ENCODE peak calls at places on chromosomes 11 and 22, in five cellular contexts. One of them, this sample, is unnamed.

GRCh38 chr11:79648766-79649545 is 208.1 kb upstream of the TENM4 start:
- DNase-seq in astrocyte: no peak
- DNase-seq in neural progenitor cell: no peak
- DNase-seq in neuronal stem cell: no peak
- DNase-seq in colonic mucosa: no peak
- DNase-seq in this sample: no peak

GRCh38 chr11:10459029-10459970 is 4.2 kb downstream of the AMPD3 start:
- DNase-seq in neural progenitor cell: no peak
- DNase-seq in colonic mucosa: no peak
- DNase-seq in neuronal stem cell: no peak
- DNase-seq in astrocyte: no peak
- DNase-seq in this sample: no peak

GRCh38 chr22:44181033-44181911 is 547 bp downstream of the PARVG start:
- DNase-seq in astrocyte: peak
- DNase-seq in colonic mucosa: peak
- DNase-seq in neuronal stem cell: no peak
- DNase-seq in neural progenitor cell: no peak
- DNase-seq in this sample: no peak

GRCh38 chr11:95081412-95081811 is 8.2 kb upstream of the ENDOD1 start:
- DNase-seq in astrocyte: no peak
- DNase-seq in colonic mucosa: no peak
- DNase-seq in neuronal stem cell: no peak
- DNase-seq in neural progenitor cell: peak
- DNase-seq in this sample: no peak

GRCh38 chr22:22185217-22185616 is 59.4 kb upstream of the VPREB1 start:
- DNase-seq in neural progenitor cell: no peak
- DNase-seq in colonic mucosa: no peak
- DNase-seq in neuronal stem cell: no peak
- DNase-seq in astrocyte: no peak
- DNase-seq in this sample: no peak

GRCh38 chr11:34356918-34357645 is 728 bp downstream of the ABTB2 start:
- DNase-seq in astrocyte: peak
- DNase-seq in neuronal stem cell: peak
- DNase-seq in colonic mucosa: peak
- DNase-seq in neural progenitor cell: peak
- DNase-seq in this sample: no peak

GRCh38 chr11:125517116-125517804 is 21.2 kb upstream of the FEZ1 start:
- DNase-seq in neural progenitor cell: peak
- DNase-seq in neuronal stem cell: peak
- DNase-seq in astrocyte: peak
- DNase-seq in colonic mucosa: no peak
- DNase-seq in this sample: no peak

GRCh38 chr11:96827164-96827563 is 437.4 kb downstream of the JRKL start:
- DNase-seq in neural progenitor cell: peak
- DNase-seq in astrocyte: peak
- DNase-seq in neuronal stem cell: peak
- DNase-seq in colonic mucosa: no peak
- DNase-seq in this sample: no peak

GRCh38 chr22:32080904-32081303 is 37.8 kb downstream of the SLC5A1 start:
- DNase-seq in colonic mucosa: peak
- DNase-seq in neural progenitor cell: peak
- DNase-seq in neuronal stem cell: peak
- DNase-seq in astrocyte: peak
- DNase-seq in this sample: peak

GRCh38 chr11:83472328-83472727 is 186.2 kb upstream of the CCDC90B start:
- DNase-seq in astrocyte: no peak
- DNase-seq in neural progenitor cell: no peak
- DNase-seq in colonic mucosa: no peak
- DNase-seq in neuronal stem cell: no peak
- DNase-seq in this sample: no peak

GRCh38 chr11:67165595-67165994 is 46.5 kb downstream of the KDM2A start:
- DNase-seq in colonic mucosa: no peak
- DNase-seq in neuronal stem cell: no peak
- DNase-seq in astrocyte: no peak
- DNase-seq in neural progenitor cell: no peak
- DNase-seq in this sample: no peak

GRCh38 chr11:32792948-32793475 is 1.4 kb downstream of the CCDC73 start:
- DNase-seq in neuronal stem cell: peak
- DNase-seq in astrocyte: peak
- DNase-seq in neural progenitor cell: peak
- DNase-seq in colonic mucosa: peak
- DNase-seq in this sample: no peak

GRCh38 chr22:50010676-50011446 is 1.7 kb downstream of the IL17REL start:
- DNase-seq in neural progenitor cell: no peak
- DNase-seq in neuronal stem cell: no peak
- DNase-seq in colonic mucosa: no peak
- DNase-seq in astrocyte: no peak
- DNase-seq in this sample: no peak

GRCh38 chr11:119888119-119888518 is 159.1 kb upstream of the NECTIN1 start:
- DNase-seq in neural progenitor cell: no peak
- DNase-seq in colonic mucosa: no peak
- DNase-seq in neuronal stem cell: no peak
- DNase-seq in astrocyte: no peak
- DNase-seq in this sample: no peak

GRCh38 chr11:110356769-110357671 is 60.6 kb upstream of the RDX start:
- DNase-seq in neural progenitor cell: no peak
- DNase-seq in colonic mucosa: no peak
- DNase-seq in astrocyte: peak
- DNase-seq in neuronal stem cell: no peak
- DNase-seq in this sample: no peak

GRCh38 chr22:39234157-39234793 is 10.5 kb downstream of the PDGFB start:
- DNase-seq in colonic mucosa: no peak
- DNase-seq in astrocyte: peak
- DNase-seq in neural progenitor cell: peak
- DNase-seq in neuronal stem cell: peak
- DNase-seq in this sample: no peak

GRCh38 chr11:84471501-84471900 is 1155.6 kb downstream of the DLG2 start:
- DNase-seq in astrocyte: no peak
- DNase-seq in colonic mucosa: no peak
- DNase-seq in neural progenitor cell: peak
- DNase-seq in neuronal stem cell: no peak
- DNase-seq in this sample: no peak

GRCh38 chr22:30868663-30869385 is 99.8 kb downstream of the MORC2 start:
- DNase-seq in neural progenitor cell: no peak
- DNase-seq in colonic mucosa: no peak
- DNase-seq in neuronal stem cell: no peak
- DNase-seq in astrocyte: peak
- DNase-seq in this sample: no peak

GRCh38 chr22:42323971-42324370 is 53.5 kb upstream of the TCF20 start:
- DNase-seq in neural progenitor cell: no peak
- DNase-seq in colonic mucosa: no peak
- DNase-seq in neuronal stem cell: no peak
- DNase-seq in astrocyte: no peak
- DNase-seq in this sample: no peak

GRCh38 chr11:120618399-120618798 is 106.9 kb downstream of the GRIK4 start:
- DNase-seq in neural progenitor cell: no peak
- DNase-seq in astrocyte: no peak
- DNase-seq in neuronal stem cell: no peak
- DNase-seq in colonic mucosa: no peak
- DNase-seq in this sample: no peak

GRCh38 chr22:50044485-50045143 is 13.5 kb downstream of the TTLL8 start:
- DNase-seq in colonic mucosa: no peak
- DNase-seq in astrocyte: no peak
- DNase-seq in neural progenitor cell: no peak
- DNase-seq in neuronal stem cell: no peak
- DNase-seq in this sample: no peak

GRCh38 chr11:63537293-63538101 is 889 bp downstream of the PLAAT4 start:
- DNase-seq in neural progenitor cell: no peak
- DNase-seq in astrocyte: peak
- DNase-seq in neuronal stem cell: no peak
- DNase-seq in colonic mucosa: no peak
- DNase-seq in this sample: no peak

GRCh38 chr11:125465701-125466100 is 30.4 kb downstream of the FEZ1 start:
- DNase-seq in colonic mucosa: no peak
- DNase-seq in neural progenitor cell: no peak
- DNase-seq in astrocyte: no peak
- DNase-seq in neuronal stem cell: no peak
- DNase-seq in this sample: no peak

GRCh38 chr11:123549901-123550619 is 104.4 kb downstream of the SCN3B start:
- DNase-seq in neuronal stem cell: no peak
- DNase-seq in astrocyte: peak
- DNase-seq in neural progenitor cell: no peak
- DNase-seq in colonic mucosa: no peak
- DNase-seq in this sample: no peak

GRCh38 chr22:37254867-37255233 is 10.8 kb upstream of the RAC2 start:
- DNase-seq in neuronal stem cell: no peak
- DNase-seq in astrocyte: peak
- DNase-seq in colonic mucosa: no peak
- DNase-seq in neural progenitor cell: no peak
- DNase-seq in this sample: no peak
- H3K9ac ChIP-seq in neuronal stem cell: no peak
- H3K9ac ChIP-seq in astrocyte: no peak
- H3K9ac ChIP-seq in colonic mucosa: no peak
- H3K9ac ChIP-seq in neural progenitor cell: no peak
- H3K9ac ChIP-seq in this sample: no peak

DNA sequence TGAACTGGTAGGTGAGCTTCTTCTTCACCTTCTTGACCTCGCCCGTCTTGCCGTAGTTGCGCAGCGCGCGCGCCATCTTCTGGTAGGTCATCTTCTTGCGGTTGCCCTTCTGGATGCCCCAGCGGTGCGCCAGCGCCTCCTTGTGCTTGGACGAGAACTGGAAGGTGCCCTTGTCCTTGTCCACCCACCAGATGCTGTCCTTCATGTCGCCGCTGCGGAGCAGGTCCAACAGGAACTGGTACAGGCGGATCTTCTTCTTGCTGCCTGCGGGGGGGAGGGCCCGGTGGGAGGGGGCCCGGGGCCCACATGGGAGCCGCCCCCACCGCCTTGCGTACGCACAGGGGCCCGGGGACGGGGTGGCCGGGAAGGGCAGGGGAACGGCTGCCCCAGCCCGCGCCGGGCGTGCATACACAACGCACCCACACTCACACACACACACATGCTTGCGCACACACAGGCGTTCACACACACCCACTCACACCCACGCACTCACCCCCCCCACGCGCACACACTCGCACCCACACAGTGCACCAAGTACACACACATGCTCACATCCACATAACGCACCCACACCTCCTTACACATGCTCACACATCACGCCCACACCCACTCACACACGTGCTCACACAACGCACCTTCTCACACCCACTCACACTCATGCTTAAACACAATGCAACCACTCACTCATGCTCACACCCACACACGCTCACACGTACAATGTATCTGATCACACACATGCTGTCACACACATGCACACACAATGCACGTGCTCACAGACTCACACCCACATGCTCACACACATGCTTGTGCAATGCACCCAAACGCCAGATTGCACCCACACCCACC is 3.0 kb upstream of the MYBPC3 start:
- DNase-seq in neural progenitor cell: peak
- DNase-seq in colonic mucosa: peak
- DNase-seq in neuronal stem cell: peak
- DNase-seq in astrocyte: peak
- DNase-seq in this sample: peak
- H3K4me3 ChIP-seq in neural progenitor cell: peak
- H3K4me3 ChIP-seq in colonic mucosa: peak
- H3K4me3 ChIP-seq in neuronal stem cell: no peak
- H3K4me3 ChIP-seq in astrocyte: no peak
- H3K4me3 ChIP-seq in this sample: peak

GRCh38 chr22:47032956-47033647 is 270.7 kb downstream of the TBC1D22A start:
- DNase-seq in neuronal stem cell: no peak
- DNase-seq in astrocyte: no peak
- DNase-seq in neural progenitor cell: no peak
- DNase-seq in colonic mucosa: peak
- DNase-seq in this sample: no peak
- H3K9ac ChIP-seq in neuronal stem cell: no peak
- H3K9ac ChIP-seq in astrocyte: no peak
- H3K9ac ChIP-seq in neural progenitor cell: no peak
- H3K9ac ChIP-seq in colonic mucosa: no peak
- H3K9ac ChIP-seq in this sample: no peak

GRCh38 chr11:1486054-1486825 is at the start of gene MOB2:
- DNase-seq in neuronal stem cell: no peak
- DNase-seq in colonic mucosa: peak
- DNase-seq in neural progenitor cell: no peak
- DNase-seq in astrocyte: no peak
- DNase-seq in this sample: no peak
- H3K4me3 ChIP-seq in neuronal stem cell: no peak
- H3K4me3 ChIP-seq in colonic mucosa: peak
- H3K4me3 ChIP-seq in neural progenitor cell: no peak
- H3K4me3 ChIP-seq in astrocyte: no peak
- H3K4me3 ChIP-seq in this sample: no peak

DNA sequence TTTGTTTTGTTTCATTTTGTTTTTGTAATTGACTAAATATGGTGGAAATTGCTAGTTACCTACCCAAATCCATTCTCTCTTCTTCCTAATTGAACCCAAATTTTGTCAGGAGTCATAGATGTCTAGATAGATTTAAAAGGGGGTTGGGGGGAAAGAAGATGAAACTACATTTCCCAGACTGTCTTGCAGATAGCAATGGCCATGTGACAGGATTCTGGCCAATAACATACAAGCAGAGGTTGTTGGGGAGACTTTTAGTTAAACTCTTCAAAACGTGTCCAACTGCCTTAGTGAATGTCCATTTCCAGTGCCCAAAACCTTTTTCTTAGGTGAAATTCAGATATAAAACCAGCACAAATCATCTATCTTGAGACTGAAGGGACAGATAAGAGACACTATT is 583.9 kb upstream of the API5 start:
- DNase-seq in neural progenitor cell: no peak
- DNase-seq in colonic mucosa: no peak
- DNase-seq in neuronal stem cell: no peak
- DNase-seq in astrocyte: no peak
- DNase-seq in this sample: no peak
- H3K9ac ChIP-seq in neural progenitor cell: no peak
- H3K9ac ChIP-seq in colonic mucosa: no peak
- H3K9ac ChIP-seq in neuronal stem cell: no peak
- H3K9ac ChIP-seq in astrocyte: no peak
- H3K9ac ChIP-seq in this sample: no peak

This sample was measured in SK-N-MC.